ENCODE peak calls at places on chromosome 17, in seven cellular contexts. V, M, S, E, T, F and H are unnamed samples.

GRCh38 chr17:62619413-62620155 is 7.9 kb upstream of the MRC2 start:
- ATAC-seq in V (no peak), M (no peak), S (no peak), E (peak; percentile 15), T (peak; percentile 26), F (no peak), H (no peak)

GRCh38 chr17:50511058-50511457 is 2.8 kb downstream of the MYCBPAP start:
- ATAC-seq in V (peak; percentile 65), M (peak; percentile 78), S (peak; percentile 59), E (no peak), T (no peak), F (no peak), H (peak; percentile 86)

GRCh38 chr17:3535253-3535995 is 22.2 kb downstream of the TRPV3 start:
- ATAC-seq in V (peak; percentile 72), M (peak; percentile 96), S (peak; percentile 93), E (peak; percentile 89), T (peak; percentile 78), F (peak; percentile 97), H (peak; percentile 67)

GRCh38 chr17:49101054-49101534 is 31.5 kb upstream of the B4GALNT2 start:
- ATAC-seq in V (no peak), M (no peak), S (no peak), E (no peak), T (no peak), F (no peak), H (no peak)

GRCh38 chr17:74750327-74751069 is 2.1 kb downstream of the NHERF1 start:
- ATAC-seq in V (no peak), M (no peak), S (no peak), E (no peak), T (no peak), F (no peak), H (no peak)

GRCh38 chr17:1592751-1593629 is 30.4 kb upstream of the PITPNA start:
- ATAC-seq in V (peak; percentile 97), M (peak; percentile 37), S (no peak), E (no peak), T (no peak), F (peak; percentile 53), H (peak; percentile 57)

GRCh38 chr17:38667099-38667786 is 7.5 kb downstream of the EPOP start:
- ATAC-seq in V (peak; percentile 50), M (peak; percentile 45), S (peak; percentile 60), E (peak; percentile 82), T (peak; percentile 72), F (peak; percentile 96), H (peak; percentile 59)

GRCh38 chr17:72152392-72152727 is 31.5 kb downstream of the SOX9 start:
- ATAC-seq in V (no peak), M (no peak), S (no peak), E (peak; percentile 69), T (peak; percentile 28), F (no peak), H (no peak)

GRCh38 chr17:74213897-74214386 is 571 bp downstream of the TTYH2 start:
- ATAC-seq in V (no peak), M (no peak), S (no peak), E (peak; percentile 41), T (no peak), F (no peak), H (no peak)

GRCh38 chr17:30534938-30535921 is 58.0 kb downstream of the GOSR1 start:
- ATAC-seq in V (peak; percentile 39), M (no peak), S (no peak), E (no peak), T (no peak), F (no peak), H (no peak)

GRCh38 chr17:78023042-78023441 is 64.5 kb downstream of the TNRC6C start:
- ATAC-seq in V (no peak), M (no peak), S (no peak), E (no peak), T (no peak), F (no peak), H (no peak)

GRCh38 chr17:13765701-13766100 is 164.0 kb upstream of the HS3ST3A1 start:
- ATAC-seq in V (no peak), M (no peak), S (no peak), E (no peak), T (no peak), F (no peak), H (no peak)